ENCODE peak calls at places on chromosomes 2 and 18, in seven cellular contexts. O, G, L, T, A, R and H are unnamed samples.

GRCh38 chr2:27018142-27018541 is 14.6 kb upstream of the TMEM214 start:
- DNase-seq in O (no peak), G (no peak), L (no peak), T (no peak), A (no peak), R (no peak), H (no peak)

GRCh38 chr2:157327200-157327599 is 1.6 kb upstream of the ERMN start:
- DNase-seq in O (no peak), G (no peak), L (no peak), T (no peak), A (no peak), R (no peak), H (no peak)

GRCh38 chr2:143623270-143623669 is 494.1 kb downstream of the ARHGAP15 start:
- DNase-seq in O (no peak), G (no peak), L (no peak), T (no peak), A (no peak), R (no peak), H (no peak)

GRCh38 chr2:56182420-56182819 is 1.4 kb upstream of the CCDC85A start:
- DNase-seq in O (no peak), G (no peak), L (no peak), T (no peak), A (no peak), R (no peak), H (no peak)

GRCh38 chr2:65675350-65675749 is 243.0 kb upstream of the SPRED2 start:
- DNase-seq in O (no peak), G (no peak), L (no peak), T (no peak), A (no peak), R (no peak), H (no peak)

GRCh38 chr2:231396058-231396821 is 730 bp downstream of the B3GNT7 start:
- DNase-seq in O (no peak), G (no peak), L (no peak), T (no peak), A (no peak), R (no peak), H (no peak)

GRCh38 chr2:6968319-6969100 is 51.3 kb downstream of the RNF144A start:
- DNase-seq in O (no peak), G (no peak), L (no peak), T (no peak), A (no peak), R (no peak), H (no peak)

GRCh38 chr2:174635747-174636399 is 38.3 kb upstream of the WIPF1 start:
- DNase-seq in O (no peak), G (no peak), L (no peak), T (no peak), A (no peak), R (no peak), H (no peak)

GRCh38 chr2:237056271-237056875 is 29.3 kb upstream of the COPS8 start:
- DNase-seq in O (no peak), G (no peak), L (no peak), T (no peak), A (no peak), R (no peak), H (no peak)

GRCh38 chr2:145412155-145412554 is 892.2 kb upstream of the ZEB2 start:
- DNase-seq in O (no peak), G (no peak), L (no peak), T (no peak), A (no peak), R (no peak), H (no peak)

GRCh38 chr2:102488063-102488462 is 15.0 kb downstream of the SLC9A4 start:
- DNase-seq in O (no peak), G (no peak), L (no peak), T (peak), A (no peak), R (no peak), H (no peak)

GRCh38 chr18:8750954-8751415 is 45.6 kb downstream of the MTCL1 start:
- DNase-seq in O (no peak), G (no peak), L (no peak), T (peak), A (no peak), R (no peak), H (no peak)

GRCh38 chr2:95053543-95053942 is 28.0 kb downstream of the MAL start:
- DNase-seq in O (no peak), G (peak), L (no peak), T (peak), A (no peak), R (no peak), H (no peak)

GRCh38 chr2:83113953-83114352 is 1345.1 kb downstream of the SUCLG1 start:
- DNase-seq in O (no peak), G (no peak), L (no peak), T (no peak), A (no peak), R (no peak), H (no peak)

GRCh38 chr2:235116885-235117492 is 165.2 kb downstream of the SH3BP4 start:
- DNase-seq in O (no peak), G (peak), L (peak), T (peak), A (peak), R (no peak), H (no peak)

GRCh38 chr2:231987088-231987788 is 25.7 kb downstream of the DIS3L2 start:
- DNase-seq in O (no peak), G (no peak), L (no peak), T (no peak), A (no peak), R (no peak), H (no peak)

GRCh38 chr2:39719317-39719716 is 53.6 kb downstream of the TMEM178A start:
- DNase-seq in O (no peak), G (no peak), L (no peak), T (no peak), A (no peak), R (no peak), H (no peak)

GRCh38 chr18:9319333-9319732 is 15.2 kb upstream of the TWSG1 start:
- DNase-seq in O (no peak), G (no peak), L (no peak), T (no peak), A (no peak), R (no peak), H (no peak)